ENCODE peak calls at places on chromosomes 13 and 19, in six cellular contexts. One of them, this sample, is unnamed.

GRCh38 chr13:36130542-36131214 is 504 bp downstream of the DCLK1 start:
- DNase-seq in NCI-H187: peak
- DNase-seq in fibroblast of mammary gland: peak
- DNase-seq in uterus: peak
- DNase-seq in COR-L47: peak
- DNase-seq in stimulated activated CD4-positive, alpha-beta T cell treated with anti-CD3 and anti-CD28 coated beads, Interleukin-15, amount 100 ng/mL, for 24 hours: no peak
- DNase-seq in this sample: no peak

GRCh38 chr19:50607874-50608785 is 31.6 kb downstream of the SYT3 start:
- DNase-seq in NCI-H187: no peak
- DNase-seq in fibroblast of mammary gland: peak
- DNase-seq in uterus: peak
- DNase-seq in COR-L47: no peak
- DNase-seq in stimulated activated CD4-positive, alpha-beta T cell treated with anti-CD3 and anti-CD28 coated beads, Interleukin-15, amount 100 ng/mL, for 24 hours: peak
- DNase-seq in this sample: peak

GRCh38 chr19:18513868-18514267 is 8.0 kb downstream of the ELL start:
- DNase-seq in NCI-H187: no peak
- DNase-seq in fibroblast of mammary gland: peak
- DNase-seq in uterus: peak
- DNase-seq in COR-L47: no peak
- DNase-seq in stimulated activated CD4-positive, alpha-beta T cell treated with anti-CD3 and anti-CD28 coated beads, Interleukin-15, amount 100 ng/mL, for 24 hours: no peak
- DNase-seq in this sample: no peak

GRCh38 chr19:17867087-17867486 is 4.7 kb upstream of the SLC5A5 start:
- DNase-seq in NCI-H187: no peak
- DNase-seq in fibroblast of mammary gland: no peak
- DNase-seq in uterus: no peak
- DNase-seq in COR-L47: no peak
- DNase-seq in stimulated activated CD4-positive, alpha-beta T cell treated with anti-CD3 and anti-CD28 coated beads, Interleukin-15, amount 100 ng/mL, for 24 hours: peak
- DNase-seq in this sample: no peak

GRCh38 chr13:87677334-87678234 is 6.4 kb downstream of the SLITRK5 start:
- DNase-seq in NCI-H187: peak
- DNase-seq in fibroblast of mammary gland: no peak
- DNase-seq in uterus: no peak
- DNase-seq in COR-L47: peak
- DNase-seq in stimulated activated CD4-positive, alpha-beta T cell treated with anti-CD3 and anti-CD28 coated beads, Interleukin-15, amount 100 ng/mL, for 24 hours: peak
- DNase-seq in this sample: no peak

GRCh38 chr19:5172859-5173577 is 167.6 kb downstream of the PTPRS start:
- DNase-seq in NCI-H187: no peak
- DNase-seq in fibroblast of mammary gland: peak
- DNase-seq in uterus: no peak
- DNase-seq in COR-L47: no peak
- DNase-seq in stimulated activated CD4-positive, alpha-beta T cell treated with anti-CD3 and anti-CD28 coated beads, Interleukin-15, amount 100 ng/mL, for 24 hours: no peak
- DNase-seq in this sample: no peak

GRCh38 chr19:20482721-20483120 is 82.9 kb downstream of the ZNF737 start:
- DNase-seq in NCI-H187: no peak
- DNase-seq in fibroblast of mammary gland: no peak
- DNase-seq in uterus: no peak
- DNase-seq in COR-L47: no peak
- DNase-seq in stimulated activated CD4-positive, alpha-beta T cell treated with anti-CD3 and anti-CD28 coated beads, Interleukin-15, amount 100 ng/mL, for 24 hours: peak
- DNase-seq in this sample: no peak

GRCh38 chr13:30685987-30686386 is 49.4 kb upstream of the ALOX5AP start:
- DNase-seq in NCI-H187: no peak
- DNase-seq in fibroblast of mammary gland: no peak
- DNase-seq in uterus: no peak
- DNase-seq in COR-L47: no peak
- DNase-seq in stimulated activated CD4-positive, alpha-beta T cell treated with anti-CD3 and anti-CD28 coated beads, Interleukin-15, amount 100 ng/mL, for 24 hours: no peak
- DNase-seq in this sample: no peak

GRCh38 chr13:97058417-97058816 is 64.1 kb upstream of the OXGR1 start:
- DNase-seq in NCI-H187: no peak
- DNase-seq in fibroblast of mammary gland: peak
- DNase-seq in uterus: no peak
- DNase-seq in COR-L47: no peak
- DNase-seq in stimulated activated CD4-positive, alpha-beta T cell treated with anti-CD3 and anti-CD28 coated beads, Interleukin-15, amount 100 ng/mL, for 24 hours: no peak
- DNase-seq in this sample: no peak

GRCh38 chr19:33473644-33474305 is 47.8 kb downstream of the PEPD start:
- DNase-seq in NCI-H187: no peak
- DNase-seq in fibroblast of mammary gland: peak
- DNase-seq in uterus: no peak
- DNase-seq in COR-L47: no peak
- DNase-seq in stimulated activated CD4-positive, alpha-beta T cell treated with anti-CD3 and anti-CD28 coated beads, Interleukin-15, amount 100 ng/mL, for 24 hours: no peak
- DNase-seq in this sample: no peak

GRCh38 chr19:7806876-7807275 is 23.1 kb upstream of the EVI5L start:
- DNase-seq in NCI-H187: no peak
- DNase-seq in fibroblast of mammary gland: no peak
- DNase-seq in uterus: no peak
- DNase-seq in COR-L47: no peak
- DNase-seq in stimulated activated CD4-positive, alpha-beta T cell treated with anti-CD3 and anti-CD28 coated beads, Interleukin-15, amount 100 ng/mL, for 24 hours: no peak
- DNase-seq in this sample: no peak

GRCh38 chr13:112629161-112629560 is 41.2 kb upstream of the TUBGCP3 start:
- DNase-seq in NCI-H187: no peak
- DNase-seq in fibroblast of mammary gland: no peak
- DNase-seq in uterus: no peak
- DNase-seq in COR-L47: no peak
- DNase-seq in stimulated activated CD4-positive, alpha-beta T cell treated with anti-CD3 and anti-CD28 coated beads, Interleukin-15, amount 100 ng/mL, for 24 hours: no peak
- DNase-seq in this sample: no peak

GRCh38 chr19:45450042-45450380 is 17.8 kb upstream of the FOSB start:
- DNase-seq in NCI-H187: no peak
- DNase-seq in fibroblast of mammary gland: no peak
- DNase-seq in uterus: no peak
- DNase-seq in COR-L47: no peak
- DNase-seq in stimulated activated CD4-positive, alpha-beta T cell treated with anti-CD3 and anti-CD28 coated beads, Interleukin-15, amount 100 ng/mL, for 24 hours: no peak
- DNase-seq in this sample: no peak

GRCh38 chr19:10404888-10405808 is 1.8 kb upstream of the CDC37 start:
- DNase-seq in NCI-H187: no peak
- DNase-seq in fibroblast of mammary gland: no peak
- DNase-seq in uterus: no peak
- DNase-seq in COR-L47: no peak
- DNase-seq in stimulated activated CD4-positive, alpha-beta T cell treated with anti-CD3 and anti-CD28 coated beads, Interleukin-15, amount 100 ng/mL, for 24 hours: peak
- DNase-seq in this sample: no peak

GRCh38 chr13:51262501-51263211 is 40.5 kb downstream of the FAM124A start:
- DNase-seq in NCI-H187: no peak
- DNase-seq in fibroblast of mammary gland: no peak
- DNase-seq in uterus: no peak
- DNase-seq in COR-L47: no peak
- DNase-seq in stimulated activated CD4-positive, alpha-beta T cell treated with anti-CD3 and anti-CD28 coated beads, Interleukin-15, amount 100 ng/mL, for 24 hours: no peak
- DNase-seq in this sample: no peak

GRCh38 chr13:106515635-106516254 is 19.7 kb downstream of the EFNB2 start:
- DNase-seq in NCI-H187: no peak
- DNase-seq in fibroblast of mammary gland: no peak
- DNase-seq in uterus: no peak
- DNase-seq in COR-L47: no peak
- DNase-seq in stimulated activated CD4-positive, alpha-beta T cell treated with anti-CD3 and anti-CD28 coated beads, Interleukin-15, amount 100 ng/mL, for 24 hours: no peak
- DNase-seq in this sample: no peak

GRCh38 chr13:76764429-76764828 is 121.8 kb downstream of the KCTD12 start:
- DNase-seq in NCI-H187: no peak
- DNase-seq in fibroblast of mammary gland: peak
- DNase-seq in uterus: peak
- DNase-seq in COR-L47: no peak
- DNase-seq in stimulated activated CD4-positive, alpha-beta T cell treated with anti-CD3 and anti-CD28 coated beads, Interleukin-15, amount 100 ng/mL, for 24 hours: no peak
- DNase-seq in this sample: peak

GRCh38 chr19:57293719-57294118 is 13.4 kb downstream of the ZNF460 start:
- DNase-seq in NCI-H187: no peak
- DNase-seq in fibroblast of mammary gland: no peak
- DNase-seq in uterus: no peak
- DNase-seq in COR-L47: no peak
- DNase-seq in stimulated activated CD4-positive, alpha-beta T cell treated with anti-CD3 and anti-CD28 coated beads, Interleukin-15, amount 100 ng/mL, for 24 hours: no peak
- DNase-seq in this sample: no peak

GRCh38 chr13:21395953-21396352 is 63.1 kb downstream of the ZDHHC20 start:
- DNase-seq in NCI-H187: no peak
- DNase-seq in fibroblast of mammary gland: no peak
- DNase-seq in uterus: no peak
- DNase-seq in COR-L47: no peak
- DNase-seq in stimulated activated CD4-positive, alpha-beta T cell treated with anti-CD3 and anti-CD28 coated beads, Interleukin-15, amount 100 ng/mL, for 24 hours: peak
- DNase-seq in this sample: no peak

GRCh38 chr19:56660381-56661105 is 11.0 kb downstream of the ZNF835 start:
- DNase-seq in NCI-H187: no peak
- DNase-seq in fibroblast of mammary gland: no peak
- DNase-seq in uterus: no peak
- DNase-seq in COR-L47: no peak
- DNase-seq in stimulated activated CD4-positive, alpha-beta T cell treated with anti-CD3 and anti-CD28 coated beads, Interleukin-15, amount 100 ng/mL, for 24 hours: peak
- DNase-seq in this sample: no peak

GRCh38 chr19:42443944-42444398 is 1.2 kb upstream of the CXCL17 start:
- DNase-seq in NCI-H187: no peak
- DNase-seq in fibroblast of mammary gland: no peak
- DNase-seq in uterus: no peak
- DNase-seq in COR-L47: no peak
- DNase-seq in stimulated activated CD4-positive, alpha-beta T cell treated with anti-CD3 and anti-CD28 coated beads, Interleukin-15, amount 100 ng/mL, for 24 hours: no peak
- DNase-seq in this sample: no peak

GRCh38 chr19:51821921-51822716 is 27.2 kb downstream of the FPR3 start:
- DNase-seq in NCI-H187: no peak
- DNase-seq in fibroblast of mammary gland: peak
- DNase-seq in uterus: no peak
- DNase-seq in COR-L47: no peak
- DNase-seq in stimulated activated CD4-positive, alpha-beta T cell treated with anti-CD3 and anti-CD28 coated beads, Interleukin-15, amount 100 ng/mL, for 24 hours: no peak
- DNase-seq in this sample: no peak

GRCh38 chr19:42228640-42229039 is 8.5 kb downstream of the ZNF526 start:
- DNase-seq in NCI-H187: no peak
- DNase-seq in fibroblast of mammary gland: no peak
- DNase-seq in uterus: no peak
- DNase-seq in COR-L47: no peak
- DNase-seq in stimulated activated CD4-positive, alpha-beta T cell treated with anti-CD3 and anti-CD28 coated beads, Interleukin-15, amount 100 ng/mL, for 24 hours: no peak
- DNase-seq in this sample: no peak

GRCh38 chr19:900302-901111 is 7.2 kb downstream of the RNU6-9 start:
- DNase-seq in NCI-H187: no peak
- DNase-seq in fibroblast of mammary gland: no peak
- DNase-seq in uterus: no peak
- DNase-seq in COR-L47: no peak
- DNase-seq in stimulated activated CD4-positive, alpha-beta T cell treated with anti-CD3 and anti-CD28 coated beads, Interleukin-15, amount 100 ng/mL, for 24 hours: peak
- DNase-seq in this sample: peak

GRCh38 chr19:19459707-19460251 is 54.3 kb downstream of the GATAD2A start:
- DNase-seq in NCI-H187: no peak
- DNase-seq in fibroblast of mammary gland: peak
- DNase-seq in uterus: no peak
- DNase-seq in COR-L47: no peak
- DNase-seq in stimulated activated CD4-positive, alpha-beta T cell treated with anti-CD3 and anti-CD28 coated beads, Interleukin-15, amount 100 ng/mL, for 24 hours: peak
- DNase-seq in this sample: no peak

GRCh38 chr19:43105496-43105895 is 23.0 kb upstream of the PSG2 start:
- DNase-seq in NCI-H187: no peak
- DNase-seq in fibroblast of mammary gland: no peak
- DNase-seq in uterus: no peak
- DNase-seq in COR-L47: no peak
- DNase-seq in stimulated activated CD4-positive, alpha-beta T cell treated with anti-CD3 and anti-CD28 coated beads, Interleukin-15, amount 100 ng/mL, for 24 hours: no peak
- DNase-seq in this sample: no peak

GRCh38 chr19:15550847-15551182 is 42.5 kb downstream of the CYP4F22 start:
- DNase-seq in NCI-H187: no peak
- DNase-seq in fibroblast of mammary gland: no peak
- DNase-seq in uterus: no peak
- DNase-seq in COR-L47: no peak
- DNase-seq in stimulated activated CD4-positive, alpha-beta T cell treated with anti-CD3 and anti-CD28 coated beads, Interleukin-15, amount 100 ng/mL, for 24 hours: peak
- DNase-seq in this sample: no peak

GRCh38 chr13:50387124-50387581 is 371.9 kb downstream of the KCNRG start:
- DNase-seq in NCI-H187: peak
- DNase-seq in fibroblast of mammary gland: peak
- DNase-seq in uterus: peak
- DNase-seq in COR-L47: peak
- DNase-seq in stimulated activated CD4-positive, alpha-beta T cell treated with anti-CD3 and anti-CD28 coated beads, Interleukin-15, amount 100 ng/mL, for 24 hours: peak
- DNase-seq in this sample: peak

GRCh38 chr19:2253106-2254051 is 2.8 kb downstream of the JSRP1 start:
- DNase-seq in NCI-H187: no peak
- DNase-seq in fibroblast of mammary gland: no peak
- DNase-seq in uterus: no peak
- DNase-seq in COR-L47: no peak
- DNase-seq in stimulated activated CD4-positive, alpha-beta T cell treated with anti-CD3 and anti-CD28 coated beads, Interleukin-15, amount 100 ng/mL, for 24 hours: peak
- DNase-seq in this sample: no peak

GRCh38 chr13:69468624-69469023 is 639.0 kb upstream of the ATXN8OS start:
- DNase-seq in NCI-H187: no peak
- DNase-seq in fibroblast of mammary gland: no peak
- DNase-seq in uterus: no peak
- DNase-seq in COR-L47: no peak
- DNase-seq in stimulated activated CD4-positive, alpha-beta T cell treated with anti-CD3 and anti-CD28 coated beads, Interleukin-15, amount 100 ng/mL, for 24 hours: no peak
- DNase-seq in this sample: no peak

GRCh38 chr19:57642396-57643046 is 9.6 kb downstream of the ZNF211 start:
- DNase-seq in NCI-H187: no peak
- DNase-seq in fibroblast of mammary gland: no peak
- DNase-seq in uterus: no peak
- DNase-seq in COR-L47: peak
- DNase-seq in stimulated activated CD4-positive, alpha-beta T cell treated with anti-CD3 and anti-CD28 coated beads, Interleukin-15, amount 100 ng/mL, for 24 hours: no peak
- DNase-seq in this sample: peak

GRCh38 chr19:17121736-17122293 is 46.2 kb downstream of the MYO9B start:
- DNase-seq in NCI-H187: no peak
- DNase-seq in fibroblast of mammary gland: peak
- DNase-seq in uterus: no peak
- DNase-seq in COR-L47: no peak
- DNase-seq in stimulated activated CD4-positive, alpha-beta T cell treated with anti-CD3 and anti-CD28 coated beads, Interleukin-15, amount 100 ng/mL, for 24 hours: no peak
- DNase-seq in this sample: no peak

GRCh38 chr13:79018166-79018565 is 359.2 kb upstream of the OBI1 start:
- DNase-seq in NCI-H187: no peak
- DNase-seq in fibroblast of mammary gland: no peak
- DNase-seq in uterus: no peak
- DNase-seq in COR-L47: no peak
- DNase-seq in stimulated activated CD4-positive, alpha-beta T cell treated with anti-CD3 and anti-CD28 coated beads, Interleukin-15, amount 100 ng/mL, for 24 hours: no peak
- DNase-seq in this sample: no peak

GRCh38 chr13:32381539-32381938 is 46.4 kb downstream of the N4BP2L1 start:
- DNase-seq in NCI-H187: no peak
- DNase-seq in fibroblast of mammary gland: peak
- DNase-seq in uterus: no peak
- DNase-seq in COR-L47: peak
- DNase-seq in stimulated activated CD4-positive, alpha-beta T cell treated with anti-CD3 and anti-CD28 coated beads, Interleukin-15, amount 100 ng/mL, for 24 hours: no peak
- DNase-seq in this sample: no peak

GRCh38 chr19:46687438-46688145 is 26.6 kb upstream of the DACT3 start:
- DNase-seq in NCI-H187: no peak
- DNase-seq in fibroblast of mammary gland: no peak
- DNase-seq in uterus: no peak
- DNase-seq in COR-L47: no peak
- DNase-seq in stimulated activated CD4-positive, alpha-beta T cell treated with anti-CD3 and anti-CD28 coated beads, Interleukin-15, amount 100 ng/mL, for 24 hours: no peak
- DNase-seq in this sample: no peak